ENCODE peak calls at places on chromosome 5, in four cellular contexts. One of them, this sample, is unnamed.

GRCh38 chr5:131879705-131880104 is 65.8 kb downstream of the MEIKIN start:
- DNase-seq in esophagus squamous epithelium: no peak
- DNase-seq in left ventricle myocardium inferior: no peak
- DNase-seq in aorta: no peak
- DNase-seq in this sample: no peak

GRCh38 chr5:8396756-8397155 is 527.8 kb downstream of the MTRR start:
- DNase-seq in esophagus squamous epithelium: no peak
- DNase-seq in left ventricle myocardium inferior: no peak
- DNase-seq in aorta: no peak
- DNase-seq in this sample: no peak

GRCh38 chr5:160802567-160802966 is 49.4 kb downstream of the ATP10B start:
- DNase-seq in esophagus squamous epithelium: no peak
- DNase-seq in aorta: no peak
- DNase-seq in left ventricle myocardium inferior: no peak
- DNase-seq in this sample: no peak

GRCh38 chr5:115934388-115934974 is 27.8 kb upstream of the LVRN start:
- DNase-seq in aorta: no peak
- DNase-seq in left ventricle myocardium inferior: no peak
- DNase-seq in esophagus squamous epithelium: no peak
- DNase-seq in this sample: no peak

GRCh38 chr5:146624179-146624578 is 108.2 kb upstream of the GPR151 start:
- DNase-seq in aorta: no peak
- DNase-seq in esophagus squamous epithelium: no peak
- DNase-seq in left ventricle myocardium inferior: no peak
- DNase-seq in this sample: no peak

GRCh38 chr5:149007174-149007573 is 55.7 kb downstream of the SH3TC2 start:
- DNase-seq in left ventricle myocardium inferior: no peak
- DNase-seq in aorta: no peak
- DNase-seq in esophagus squamous epithelium: no peak
- DNase-seq in this sample: no peak

GRCh38 chr5:109450129-109450877 is 40.5 kb upstream of the PJA2 start:
- DNase-seq in esophagus squamous epithelium: no peak
- DNase-seq in aorta: no peak
- DNase-seq in left ventricle myocardium inferior: no peak
- DNase-seq in this sample: no peak

GRCh38 chr5:99102073-99102697 is 173.4 kb upstream of the CHD1 start:
- DNase-seq in esophagus squamous epithelium: no peak
- DNase-seq in aorta: no peak
- DNase-seq in left ventricle myocardium inferior: no peak
- DNase-seq in this sample: no peak

GRCh38 chr5:38104497-38105230 is 153.7 kb upstream of the EGFLAM start:
- DNase-seq in esophagus squamous epithelium: no peak
- DNase-seq in left ventricle myocardium inferior: no peak
- DNase-seq in aorta: no peak
- DNase-seq in this sample: no peak

GRCh38 chr5:163260961-163261360 is 176.4 kb upstream of the CCNG1 start:
- DNase-seq in aorta: no peak
- DNase-seq in esophagus squamous epithelium: no peak
- DNase-seq in left ventricle myocardium inferior: no peak
- DNase-seq in this sample: no peak

GRCh38 chr5:135116146-135116545 is 82.1 kb upstream of the PITX1 start:
- DNase-seq in aorta: peak; percentile 73
- DNase-seq in left ventricle myocardium inferior: peak; percentile 25
- DNase-seq in esophagus squamous epithelium: no peak
- DNase-seq in this sample: no peak

GRCh38 chr5:95900383-95900958 is 61.2 kb downstream of the ELL2 start:
- DNase-seq in aorta: no peak
- DNase-seq in esophagus squamous epithelium: no peak
- DNase-seq in left ventricle myocardium inferior: no peak
- DNase-seq in this sample: no peak

GRCh38 chr5:118875131-118875530 is 113.2 kb downstream of the DTWD2 start:
- DNase-seq in esophagus squamous epithelium: no peak
- DNase-seq in left ventricle myocardium inferior: no peak
- DNase-seq in aorta: no peak
- DNase-seq in this sample: no peak
- H3K9me3 ChIP-seq in esophagus squamous epithelium: peaks cover 5% of the 10 kb centered on the region
- H3K9me3 ChIP-seq in left ventricle myocardium inferior: peaks cover 60% of the 10 kb centered on the region
- H3K9me3 ChIP-seq in aorta: peaks cover 2% of the 10 kb centered on the region
- H3K9me3 ChIP-seq in this sample: peaks cover 2% of the 10 kb centered on the region

GRCh38 chr5:23507278-23507685 is at the start of gene PRDM9:
- DNase-seq in esophagus squamous epithelium: no peak
- DNase-seq in left ventricle myocardium inferior: peak; percentile 62
- DNase-seq in aorta: peak; percentile 45
- DNase-seq in this sample: no peak
- H3K4me3 ChIP-seq in esophagus squamous epithelium: no peak within 1 kb of the TSS
- H3K4me3 ChIP-seq in left ventricle myocardium inferior: peak within 1 kb of the TSS; percentile 53
- H3K4me3 ChIP-seq in aorta: no peak within 1 kb of the TSS
- H3K4me3 ChIP-seq in this sample: no peak within 1 kb of the TSS

DNA sequence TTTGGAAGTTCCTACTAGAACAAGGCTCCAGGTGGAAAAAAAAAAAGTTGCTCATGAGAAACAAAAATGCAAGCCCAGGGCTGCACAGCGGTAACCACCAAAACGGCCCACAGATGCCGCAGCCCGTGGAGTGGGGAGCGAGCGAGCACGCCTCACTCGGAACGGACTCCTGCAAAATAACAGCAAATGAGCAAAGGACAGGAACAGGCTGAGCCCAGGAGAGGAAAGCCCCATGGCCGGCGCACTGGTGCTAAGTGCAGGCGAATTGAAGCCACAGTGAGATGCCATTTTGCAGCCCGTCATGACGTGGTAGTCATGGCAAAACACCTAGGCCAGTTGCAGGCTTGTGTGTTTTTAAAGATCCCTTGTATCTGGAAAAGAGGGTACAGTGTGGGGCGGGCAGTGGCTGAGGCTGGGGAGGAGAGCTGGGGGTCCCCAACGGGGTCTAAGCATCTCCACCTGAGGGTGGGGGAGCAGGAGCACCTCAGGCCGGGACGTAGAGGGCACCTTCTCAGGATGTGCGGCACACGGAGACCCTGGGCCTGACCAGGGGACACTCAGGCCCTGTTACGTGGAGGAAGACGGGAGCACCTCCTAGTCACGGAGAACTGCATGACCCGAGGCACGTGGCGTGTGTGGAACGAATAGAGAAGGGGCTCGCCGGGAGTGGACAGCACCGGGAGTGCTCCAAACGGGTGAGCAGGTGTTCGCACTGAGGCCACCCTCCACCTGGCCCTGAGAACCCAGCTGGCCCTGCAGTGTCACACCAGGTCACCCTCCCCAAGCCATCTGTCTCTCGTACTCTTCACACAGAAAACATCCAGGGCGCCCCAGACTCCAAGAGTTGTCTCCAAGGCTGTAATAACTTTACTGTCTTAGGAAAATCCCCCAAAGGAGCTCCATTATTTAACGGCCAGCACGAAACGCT is 10.7 kb downstream of the GRM6 start:
- DNase-seq in left ventricle myocardium inferior: no peak
- DNase-seq in aorta: no peak
- DNase-seq in esophagus squamous epithelium: no peak
- DNase-seq in this sample: peak; percentile 66
- H3K9me3 ChIP-seq in left ventricle myocardium inferior: peaks cover 97% of the 10 kb centered on the region
- H3K9me3 ChIP-seq in aorta: peaks cover 44% of the 10 kb centered on the region
- H3K9me3 ChIP-seq in esophagus squamous epithelium: peaks cover 38% of the 10 kb centered on the region
- H3K9me3 ChIP-seq in this sample: peaks cover 36% of the 10 kb centered on the region

DNA sequence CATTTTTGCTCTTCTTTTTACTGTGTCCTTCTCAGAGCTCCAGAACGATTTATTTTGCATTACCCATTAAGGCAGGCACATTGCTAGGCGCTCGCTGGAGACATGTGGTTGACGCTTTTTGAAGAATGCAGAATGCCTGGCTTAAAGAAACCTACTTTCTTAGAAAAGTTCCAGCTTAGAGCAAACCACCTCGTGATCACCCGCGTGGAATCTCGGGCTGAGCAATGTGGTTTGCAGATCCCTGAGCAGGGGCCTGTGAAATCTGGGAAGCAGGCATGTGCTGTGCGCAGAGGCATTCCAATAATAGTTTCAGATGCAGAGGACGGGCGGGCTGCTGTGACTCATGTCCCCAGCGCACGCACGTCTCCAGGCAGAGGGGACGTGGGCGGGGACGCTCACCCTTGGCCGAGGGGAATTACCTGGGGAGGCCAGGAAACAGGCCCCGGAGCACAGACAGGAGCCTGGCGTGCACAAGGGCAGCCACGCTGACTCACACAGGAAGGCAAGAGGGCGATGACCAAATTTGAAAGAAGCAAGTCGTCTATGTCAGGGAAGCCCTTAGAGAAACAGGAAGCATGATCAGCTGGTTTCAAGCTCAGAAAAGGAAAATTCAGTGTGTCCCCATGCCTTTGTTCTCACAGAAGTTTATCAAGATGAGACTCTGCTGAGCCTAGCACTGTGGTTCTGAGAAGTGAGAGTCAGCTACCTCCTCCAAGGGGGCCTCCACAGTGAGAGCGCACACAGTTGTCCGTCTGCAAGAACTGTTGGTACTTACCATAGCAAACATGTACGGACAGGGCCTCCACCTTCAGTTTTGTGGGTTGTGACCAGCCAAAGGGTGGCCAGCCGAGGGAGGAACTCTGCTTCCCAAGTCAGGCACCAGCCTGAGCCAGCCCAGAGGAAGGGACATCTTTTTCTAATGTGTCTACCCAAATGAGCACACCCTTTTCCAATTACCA is 218.6 kb downstream of the PIK3R1 start:
- DNase-seq in aorta: peak; percentile 93
- DNase-seq in left ventricle myocardium inferior: peak; percentile 79
- DNase-seq in esophagus squamous epithelium: peak; percentile 61
- DNase-seq in this sample: peak; percentile 99
- H3K4me3 ChIP-seq in aorta: no peak overlapping the region
- H3K4me3 ChIP-seq in left ventricle myocardium inferior: peak overlapping the region; percentile 48
- H3K4me3 ChIP-seq in esophagus squamous epithelium: no peak overlapping the region
- H3K4me3 ChIP-seq in this sample: no peak overlapping the region

DNA sequence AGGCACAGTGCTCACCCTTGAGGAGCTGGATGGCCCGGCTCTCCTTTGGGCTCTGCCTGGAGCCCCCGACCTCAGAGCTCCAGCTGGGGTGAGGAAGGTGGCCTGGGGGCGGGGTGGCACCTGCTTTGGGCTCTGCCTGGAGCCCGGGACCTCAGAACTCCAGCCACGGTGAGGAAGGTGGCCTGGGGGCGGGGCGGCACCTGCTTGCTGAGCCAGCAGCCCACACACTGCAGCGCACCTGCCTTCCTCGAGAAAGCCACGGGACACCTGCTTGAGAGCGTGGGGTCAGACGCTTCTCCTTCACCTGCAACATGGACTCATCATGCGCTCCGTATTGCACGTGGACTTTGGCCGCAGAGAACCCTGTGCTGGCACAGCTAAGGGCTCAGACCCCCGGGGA is 51.8 kb downstream of the IRX2 start:
- DNase-seq in aorta: no peak
- DNase-seq in esophagus squamous epithelium: no peak
- DNase-seq in left ventricle myocardium inferior: no peak
- DNase-seq in this sample: no peak
- H3K9me3 ChIP-seq in aorta: no peaks in the 10 kb centered on the region
- H3K9me3 ChIP-seq in esophagus squamous epithelium: no peaks in the 10 kb centered on the region
- H3K9me3 ChIP-seq in left ventricle myocardium inferior: peaks cover 7% of the 10 kb centered on the region
- H3K9me3 ChIP-seq in this sample: no peaks in the 10 kb centered on the region

GRCh38 chr5:6631441-6631840 is 1.4 kb downstream of the NSUN2 start:
- DNase-seq in left ventricle myocardium inferior: no peak
- DNase-seq in aorta: no peak
- DNase-seq in esophagus squamous epithelium: no peak
- DNase-seq in this sample: no peak
- H3K4me3 ChIP-seq in left ventricle myocardium inferior: peak overlapping the region; percentile 89
- H3K4me3 ChIP-seq in aorta: no peak overlapping the region
- H3K4me3 ChIP-seq in esophagus squamous epithelium: no peak overlapping the region
- H3K4me3 ChIP-seq in this sample: peak overlapping the region; percentile 94

GRCh38 chr5:141319699-141320098 is 885 bp downstream of the TAF7 start:
- DNase-seq in aorta: no peak
- DNase-seq in esophagus squamous epithelium: no peak
- DNase-seq in left ventricle myocardium inferior: no peak
- DNase-seq in this sample: no peak
- H3K9me3 ChIP-seq in aorta: peaks cover 8% of the 10 kb centered on the region
- H3K9me3 ChIP-seq in esophagus squamous epithelium: peaks cover 61% of the 10 kb centered on the region
- H3K9me3 ChIP-seq in left ventricle myocardium inferior: peaks cover 68% of the 10 kb centered on the region
- H3K9me3 ChIP-seq in this sample: peaks cover 36% of the 10 kb centered on the region